ENCODE peak calls at places on chromosomes 11 and 22, in five cellular contexts. F is activated CD4-positive, CD25-positive, alpha-beta regulatory T cell; M is EH; S is kidney tubule cell; D is choroid plexus epithelial cell. I is an unnamed sample.

GRCh38 chr11:107999759-108000455 is 8.8 kb upstream of the CUL5 start:
- DNase-seq in M (peak; percentile 26), F (peak; percentile 1), S (peak; percentile 66), D (peak; percentile 78), I (no peak)

GRCh38 chr11:96303067-96303466 is 39.9 kb downstream of the MAML2 start:
- DNase-seq in S (peak; percentile 65), D (peak; percentile 83), F (no peak), M (peak; percentile 77), I (no peak)

GRCh38 chr11:24793479-24793878 is 296.6 kb downstream of the LUZP2 start:
- DNase-seq in F (no peak), D (peak; percentile 55), M (no peak), S (no peak), I (no peak)

GRCh38 chr22:37909756-37910155 is 3.7 kb downstream of the MICALL1 start:
- DNase-seq in M (peak; percentile 22), D (no peak), S (no peak), F (no peak), I (no peak)

GRCh38 chr11:110128161-110128560 is 35.0 kb downstream of the ZC3H12C start:
- DNase-seq in S (no peak), F (no peak), D (peak; percentile 82), M (peak; percentile 40), I (no peak)

GRCh38 chr11:119100246-119100959 is 1.2 kb downstream of the DPAGT1 start:
- DNase-seq in S (peak; percentile 54), D (peak; percentile 63), M (peak; percentile 65), F (no peak), I (no peak)

GRCh38 chr22:43152355-43153071 is 1.2 kb downstream of the TSPO start:
- DNase-seq in D (peak; percentile 41), M (peak; percentile 67), S (peak; percentile 75), F (peak; percentile 21), I (peak; percentile 79)

GRCh38 chr11:10303558-10304363 is 1.1 kb upstream of the ADM start:
- DNase-seq in F (no peak), D (peak; percentile 65), M (peak; percentile 87), S (peak; percentile 94), I (peak; percentile 28)

GRCh38 chr22:43230983-43231723 is 44.2 kb upstream of the TTLL12 start:
- DNase-seq in S (peak; percentile 59), M (peak; percentile 43), F (peak; percentile 62), D (peak; percentile 60), I (peak; percentile 34)

GRCh38 chr22:38453065-38453672 is 1.8 kb downstream of the KCNJ4 start:
- DNase-seq in F (no peak), D (no peak), M (no peak), S (no peak), I (no peak)

GRCh38 chr11:68196219-68196618 is 16.9 kb downstream of the KMT5B start:
- DNase-seq in D (no peak), M (no peak), S (no peak), F (no peak), I (no peak)

GRCh38 chr11:95089620-95090542 is at the start of gene ENDOD1:
- DNase-seq in S (peak; percentile 88), D (peak; percentile 86), M (peak; percentile 86), F (peak; percentile 60), I (peak; percentile 83)